ENCODE peak calls at places on chromosomes 11 and 22, in four cellular contexts. One of them, this sample, is unnamed.

GRCh38 chr11:85798361-85798760 is 12.6 kb downstream of the SYTL2 start:
- DNase-seq in Peyer's patch: no peak
- DNase-seq in RWPE1: no peak
- DNase-seq in IMR-90: no peak
- DNase-seq in this sample: no peak

GRCh38 chr11:45617886-45618601 is 47.4 kb downstream of the CHST1 start:
- DNase-seq in Peyer's patch: no peak
- DNase-seq in RWPE1: no peak
- DNase-seq in IMR-90: no peak
- DNase-seq in this sample: no peak

GRCh38 chr11:70063555-70063954 is 14.6 kb upstream of the ANO1 start:
- DNase-seq in RWPE1: peak
- DNase-seq in IMR-90: no peak
- DNase-seq in Peyer's patch: peak
- DNase-seq in this sample: no peak

GRCh38 chr22:23064381-23065068 is 5.8 kb upstream of the GNAZ start:
- DNase-seq in IMR-90: no peak
- DNase-seq in RWPE1: no peak
- DNase-seq in Peyer's patch: peak
- DNase-seq in this sample: no peak

GRCh38 chr11:67998150-67999045 is 5.5 kb downstream of the UNC93B1 start:
- DNase-seq in RWPE1: no peak
- DNase-seq in IMR-90: no peak
- DNase-seq in Peyer's patch: peak
- DNase-seq in this sample: no peak

GRCh38 chr11:93741882-93742226 is 382 bp downstream of the C11orf54 start:
- DNase-seq in Peyer's patch: peak
- DNase-seq in RWPE1: peak
- DNase-seq in IMR-90: peak
- DNase-seq in this sample: peak

GRCh38 chr22:24247011-24247507 is 2.2 kb upstream of the GGT5 start:
- DNase-seq in IMR-90: peak
- DNase-seq in RWPE1: no peak
- DNase-seq in Peyer's patch: no peak
- DNase-seq in this sample: no peak

GRCh38 chr22:46058591-46059519 is 81.9 kb upstream of the WNT7B start:
- DNase-seq in IMR-90: no peak
- DNase-seq in RWPE1: no peak
- DNase-seq in Peyer's patch: peak
- DNase-seq in this sample: no peak

GRCh38 chr11:34235189-34235588 is 122.6 kb downstream of the ABTB2 start:
- DNase-seq in Peyer's patch: no peak
- DNase-seq in RWPE1: no peak
- DNase-seq in IMR-90: no peak
- DNase-seq in this sample: no peak

DNA sequence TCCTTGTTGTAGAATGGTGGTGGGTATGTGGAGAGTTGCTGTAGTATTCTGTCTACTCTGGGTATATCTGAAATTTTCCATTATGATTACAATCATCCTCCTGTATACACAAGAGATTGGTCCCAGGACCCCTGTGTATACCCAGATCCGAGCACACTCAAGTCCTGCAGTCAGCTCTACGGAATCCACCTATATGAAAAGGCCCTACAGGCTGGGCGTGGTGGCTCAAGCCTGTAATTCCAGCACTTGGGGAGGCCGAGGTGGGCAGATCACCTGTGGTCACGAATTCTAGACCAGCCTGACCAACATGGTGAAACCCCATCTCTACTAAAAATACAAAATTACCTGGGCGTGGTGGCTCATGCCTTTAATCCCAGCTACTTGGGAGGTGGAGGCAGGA is 17.2 kb downstream of the PARVA start:
- DNase-seq in Peyer's patch: no peak
- DNase-seq in IMR-90: no peak
- DNase-seq in RWPE1: no peak
- DNase-seq in this sample: no peak
- H3K27ac ChIP-seq in Peyer's patch: no peak
- H3K27ac ChIP-seq in IMR-90: no peak
- H3K27ac ChIP-seq in RWPE1: no peak
- H3K27ac ChIP-seq in this sample: no peak

GRCh38 chr11:115965754-115966504 is 461.7 kb upstream of the CADM1 start:
- DNase-seq in IMR-90: peak
- DNase-seq in RWPE1: no peak
- DNase-seq in Peyer's patch: no peak
- DNase-seq in this sample: peak
- H3K27ac ChIP-seq in IMR-90: no peak
- H3K27ac ChIP-seq in RWPE1: no peak
- H3K27ac ChIP-seq in Peyer's patch: no peak
- H3K27ac ChIP-seq in this sample: no peak

DNA sequence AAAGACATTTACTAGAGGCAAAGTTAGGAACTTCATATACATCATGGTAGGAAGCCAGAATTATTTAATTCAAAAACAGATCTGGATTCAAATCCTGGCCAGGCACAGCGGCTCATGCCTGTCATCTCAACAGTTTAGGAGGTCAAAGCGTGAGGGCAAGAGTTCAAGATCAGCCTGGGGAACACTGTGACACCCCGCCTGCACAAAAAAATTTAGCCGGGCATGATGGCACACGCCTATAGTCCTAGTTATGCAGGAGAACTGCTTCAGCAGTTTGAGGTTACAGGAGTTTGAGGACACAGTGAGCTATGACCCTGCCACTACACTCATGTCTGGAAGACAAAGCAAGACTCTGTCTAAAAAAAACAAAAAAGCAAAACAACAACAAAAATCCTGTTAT is 8.9 kb downstream of the MRTFA start:
- DNase-seq in Peyer's patch: no peak
- DNase-seq in RWPE1: no peak
- DNase-seq in IMR-90: no peak
- DNase-seq in this sample: no peak
- H3K27ac ChIP-seq in Peyer's patch: no peak
- H3K27ac ChIP-seq in RWPE1: peak
- H3K27ac ChIP-seq in IMR-90: no peak
- H3K27ac ChIP-seq in this sample: no peak

GRCh38 chr11:47234669-47235075 is 13.9 kb downstream of the ACP2 start:
- DNase-seq in Peyer's patch: peak
- DNase-seq in RWPE1: no peak
- DNase-seq in IMR-90: peak
- DNase-seq in this sample: peak

GRCh38 chr11:47239889-47240288 is 8.7 kb downstream of the ACP2 start:
- DNase-seq in IMR-90: no peak
- DNase-seq in RWPE1: no peak
- DNase-seq in Peyer's patch: no peak
- DNase-seq in this sample: no peak

GRCh38 chr11:47233989-47234668 is 14.5 kb downstream of the ACP2 start:
- DNase-seq in RWPE1: no peak
- DNase-seq in IMR-90: peak
- DNase-seq in Peyer's patch: no peak
- DNase-seq in this sample: no peak

GRCh38 chr11:47235163-47235562 is 13.5 kb downstream of the ACP2 start:
- DNase-seq in Peyer's patch: no peak
- DNase-seq in RWPE1: no peak
- DNase-seq in IMR-90: no peak
- DNase-seq in this sample: no peak

GRCh38 chr11:47236482-47236881 is 12.1 kb downstream of the ACP2 start:
- DNase-seq in RWPE1: no peak
- DNase-seq in IMR-90: peak
- DNase-seq in Peyer's patch: no peak
- DNase-seq in this sample: no peak
- H3K27ac ChIP-seq in RWPE1: no peak
- H3K27ac ChIP-seq in IMR-90: no peak
- H3K27ac ChIP-seq in Peyer's patch: no peak
- H3K27ac ChIP-seq in this sample: no peak

GRCh38 chr11:27427183-27427980 is 45.2 kb downstream of the LGR4 start:
- DNase-seq in Peyer's patch: no peak
- DNase-seq in RWPE1: peak
- DNase-seq in IMR-90: peak
- DNase-seq in this sample: no peak

GRCh38 chr11:27421819-27422494 is 50.6 kb downstream of the LGR4 start:
- DNase-seq in RWPE1: no peak
- DNase-seq in IMR-90: no peak
- DNase-seq in Peyer's patch: no peak
- DNase-seq in this sample: no peak

GRCh38 chr11:27420722-27421572 is 51.6 kb downstream of the LGR4 start:
- DNase-seq in RWPE1: no peak
- DNase-seq in IMR-90: no peak
- DNase-seq in Peyer's patch: no peak
- DNase-seq in this sample: no peak

GRCh38 chr11:27420217-27420616 is 52.4 kb downstream of the LGR4 start:
- DNase-seq in Peyer's patch: no peak
- DNase-seq in RWPE1: no peak
- DNase-seq in IMR-90: no peak
- DNase-seq in this sample: no peak

DNA sequence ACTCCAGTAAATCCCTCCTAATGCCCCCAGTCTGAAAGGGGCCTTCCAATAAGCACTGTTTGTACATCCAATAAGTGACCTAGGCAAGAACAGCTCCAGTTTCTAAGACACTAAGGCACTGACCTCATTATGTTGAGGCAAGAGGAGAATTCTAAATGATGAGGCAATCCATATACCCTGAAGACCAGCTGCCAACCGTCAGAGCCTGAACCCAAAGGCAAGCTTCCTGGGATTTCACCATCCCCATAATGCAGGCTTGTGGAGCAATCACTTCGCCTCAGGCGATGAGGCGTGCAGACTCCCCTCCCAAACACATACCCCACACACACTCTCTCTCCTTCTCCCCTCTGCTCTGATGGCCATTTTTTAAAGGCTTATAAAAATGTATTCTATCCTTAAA is 49.5 kb downstream of the LGR4 start:
- DNase-seq in RWPE1: peak
- DNase-seq in Peyer's patch: peak
- DNase-seq in IMR-90: peak
- DNase-seq in this sample: no peak
- H3K27ac ChIP-seq in RWPE1: peak
- H3K27ac ChIP-seq in Peyer's patch: no peak
- H3K27ac ChIP-seq in IMR-90: no peak
- H3K27ac ChIP-seq in this sample: no peak

GRCh38 chr22:37812869-37813678 is 5.3 kb downstream of the GCAT start:
- DNase-seq in IMR-90: no peak
- DNase-seq in Peyer's patch: no peak
- DNase-seq in RWPE1: no peak
- DNase-seq in this sample: no peak
- H3K27ac ChIP-seq in IMR-90: no peak
- H3K27ac ChIP-seq in Peyer's patch: no peak
- H3K27ac ChIP-seq in RWPE1: peak
- H3K27ac ChIP-seq in this sample: no peak

DNA sequence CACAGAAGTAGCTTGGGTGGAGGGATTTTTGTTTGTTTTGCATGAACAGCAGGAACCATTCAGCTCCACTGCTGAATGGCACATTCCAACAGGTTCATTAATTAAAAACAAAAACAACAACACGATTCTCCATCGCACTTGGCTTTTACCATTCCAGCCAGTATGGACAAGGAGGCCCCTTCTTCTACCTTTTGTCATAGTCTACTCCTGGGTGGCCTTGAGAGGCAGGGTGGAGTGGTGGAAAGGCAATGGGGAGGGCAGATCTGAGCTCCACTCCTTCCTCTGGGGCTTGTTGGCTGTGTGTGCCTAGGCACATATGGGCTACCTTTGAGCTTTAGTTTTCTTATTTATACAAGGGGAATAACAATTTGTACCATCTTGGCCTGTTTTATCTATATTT is 4.8 kb downstream of the TIMP3 start:
- DNase-seq in RWPE1: no peak
- DNase-seq in Peyer's patch: no peak
- DNase-seq in IMR-90: no peak
- DNase-seq in this sample: no peak
- H3K27ac ChIP-seq in RWPE1: peak
- H3K27ac ChIP-seq in Peyer's patch: no peak
- H3K27ac ChIP-seq in IMR-90: no peak
- H3K27ac ChIP-seq in this sample: no peak

GRCh38 chr11:60754887-60755286 is 1.8 kb upstream of the MS4A15 start:
- DNase-seq in IMR-90: no peak
- DNase-seq in Peyer's patch: no peak
- DNase-seq in RWPE1: no peak
- DNase-seq in this sample: no peak
- H3K27ac ChIP-seq in IMR-90: no peak
- H3K27ac ChIP-seq in Peyer's patch: no peak
- H3K27ac ChIP-seq in RWPE1: no peak
- H3K27ac ChIP-seq in this sample: no peak

This sample was measured in lung.